ENCODE peak calls at places on chromosomes 1 and 21, in five cellular contexts. P is AG09319, Z is tibial nerve, E is HepG2, G is H9. I is an unnamed sample.

GRCh38 chr1:231000639-231001038 is 21.7 kb downstream of the ARV1 start:
- DNase-seq in P (no peak), Z (no peak), E (no peak), G (no peak), I (no peak)

GRCh38 chr21:42818328-42818749 is 61.0 kb downstream of the WDR4 start:
- DNase-seq in P (peak; percentile 11), Z (peak; percentile 48), E (peak; percentile 52), G (peak; percentile 63), I (no peak)

GRCh38 chr1:220370041-220370700 is 97.9 kb upstream of the RAB3GAP2 start:
- DNase-seq in P (peak; percentile 91), Z (no peak), E (no peak), G (no peak), I (no peak)

GRCh38 chr21:45992311-45993209 is 11.0 kb downstream of the COL6A1 start:
- DNase-seq in P (no peak), Z (peak; percentile 12), E (no peak), G (no peak), I (peak; percentile 15)

GRCh38 chr21:40052276-40052675 is 185.0 kb downstream of the PCP4 start:
- DNase-seq in P (no peak), Z (no peak), E (no peak), G (no peak), I (no peak)

GRCh38 chr1:243667591-243667990 is 182.5 kb downstream of the AKT3 start:
- DNase-seq in P (no peak), Z (no peak), E (no peak), G (peak; percentile 28), I (no peak)

GRCh38 chr21:45617021-45617930 is 26.2 kb upstream of the PCBP3 start:
- DNase-seq in P (no peak), Z (no peak), E (no peak), G (peak; percentile 53), I (peak; percentile 4)

GRCh38 chr1:206935491-206936067 is 10.7 kb downstream of the PIGR start:
- DNase-seq in P (no peak), Z (no peak), E (peak; percentile 69), G (peak; percentile 90), I (no peak)

GRCh38 chr21:37200641-37201480 is 66.3 kb downstream of the VPS26C start:
- DNase-seq in P (no peak), Z (no peak), E (no peak), G (no peak), I (no peak)

GRCh38 chr1:78673120-78673519 is 23.5 kb downstream of the IFI44 start:
- DNase-seq in P (no peak), Z (no peak), E (peak; percentile 11), G (peak; percentile 71), I (no peak)
- TF ChIP-seq CTCF in P (no peak), Z (no peak), E (peak; percentile 9), G (peak; percentile 62), I (no peak)

GRCh38 chr1:152735648-152736047 is 22.2 kb upstream of the KPRP start:
- DNase-seq in P (no peak), Z (no peak), E (peak; percentile 4), G (no peak), I (no peak)
- TF ChIP-seq CTCF in P (no peak), Z (no peak), E (peak; percentile 49), G (no peak), I (no peak)

GRCh38 chr21:30444204-30444603 is 4.1 kb downstream of the KRTAP15-1 start:
- DNase-seq in P (no peak), Z (no peak), E (no peak), G (peak; percentile 34), I (no peak)
- TF ChIP-seq CTCF in P (no peak), Z (no peak), E (no peak), G (peak; percentile 53), I (no peak)

GRCh38 chr1:106268070-106268469 is 788.4 kb upstream of the PRMT6 start:
- DNase-seq in P (no peak), Z (no peak), E (peak; percentile 3), G (no peak), I (no peak)
- TF ChIP-seq CTCF in P (no peak), Z (no peak), E (no peak), G (peak; percentile 32), I (no peak)

GRCh38 chr21:41722052-41723018 is 44.5 kb downstream of the RIPK4 start:
- DNase-seq in P (no peak), Z (no peak), E (no peak), G (no peak), I (no peak)
- TF ChIP-seq CTCF in P (no peak), Z (no peak), E (peak; percentile 26), G (no peak), I (no peak)

GRCh38 chr1:27403065-27403726 is 10.8 kb downstream of the GPR3 start:
- DNase-seq in P (no peak), Z (peak; percentile 58), E (no peak), G (peak; percentile 81), I (no peak)
- TF ChIP-seq CTCF in P (peak; percentile 28), Z (no peak), E (no peak), G (peak; percentile 39), I (no peak)